ENCODE peak calls at places on chromosome 2, in five cellular contexts. L is K562, M is AG08396, W is GM20000, D is HCEC 1CT. H is an unnamed sample.

GRCh38 chr2:114968748-114969400 is 526.4 kb downstream of the DPP10 start:
- DNase-seq in D (no peak), M (no peak), L (no peak), W (no peak), H (no peak)

GRCh38 chr2:124283090-124283489 is 258.0 kb downstream of the CNTNAP5 start:
- DNase-seq in L (no peak), M (no peak), W (no peak), D (no peak), H (no peak)

GRCh38 chr2:121897335-121897970 is 142.0 kb downstream of the TSN start:
- DNase-seq in L (peak), M (peak), W (peak), D (peak), H (peak)

GRCh38 chr2:56168163-56168562 is 15.6 kb upstream of the CCDC85A start:
- DNase-seq in M (no peak), D (peak), W (no peak), L (no peak), H (no peak)

GRCh38 chr2:69217333-69218080 is 169.5 kb downstream of the GFPT1 start:
- DNase-seq in D (no peak), M (no peak), L (no peak), W (no peak), H (no peak)

GRCh38 chr2:68741238-68741637 is 6.6 kb downstream of the ARHGAP25 start:
- DNase-seq in D (no peak), W (no peak), L (no peak), M (no peak), H (no peak)

GRCh38 chr2:111918383-111918806 is 20.0 kb downstream of the MERTK start:
- DNase-seq in M (peak), L (peak), W (no peak), D (peak), H (no peak)

GRCh38 chr2:64275174-64275466 is 130.9 kb upstream of the PELI1 start:
- DNase-seq in M (no peak), D (no peak), L (no peak), W (no peak), H (no peak)